ENCODE peak calls at places on chromosomes 4 and X, in seven cellular contexts. A is stimulated activated naive CD8-positive, alpha-beta T cell treated with anti-CD3 and anti-CD28 coated beads, Interleukin-15, Interleukin-2, amounts not matched to agents 100 U/mL and 50 U/mL, for 24 hours; R is A549; N is activated CD8-positive, alpha-beta memory T cell treated with anti-CD3 and anti-CD28 coated beads for 4 hours; S is lung microvascular endothelial cell; O is ELR; D is adrenal gland. J is an unnamed sample.

GRCh38 chr4:68865178-68865638 is 49.4 kb downstream of the UGT2B10 start:
- DNase-seq in O (no peak), A (no peak), D (no peak), N (no peak), S (no peak), R (peak), J (no peak)

GRCh38 chr4:40395908-40396806 is 61.0 kb downstream of the CHRNA9 start:
- DNase-seq in D (peak), S (no peak), R (peak), A (no peak), N (no peak), O (no peak), J (peak)

GRCh38 chr4:111020961-111021360 is 398.1 kb upstream of the PITX2 start:
- DNase-seq in S (no peak), D (no peak), O (no peak), N (no peak), R (no peak), A (no peak), J (no peak)

GRCh38 chr4:6419452-6420028 is 52.9 kb downstream of the PPP2R2C start:
- DNase-seq in N (no peak), R (peak), D (peak), S (no peak), A (no peak), O (no peak), J (no peak)

GRCh38 chrX:152635941-152636340 is 1.8 kb upstream of the GABRQ start:
- DNase-seq in S (peak), R (peak), O (peak), A (peak), N (no peak), D (peak), J (peak)

GRCh38 chr4:37725718-37726117 is 39.5 kb upstream of the RELL1 start:
- DNase-seq in A (no peak), N (no peak), D (no peak), R (no peak), S (no peak), O (no peak), J (no peak)

GRCh38 chr4:124902111-124902510 is 189.6 kb upstream of the ANKRD50 start:
- DNase-seq in D (no peak), R (no peak), A (no peak), N (no peak), O (no peak), S (peak), J (no peak)

GRCh38 chrX:150731795-150732194 is 38.6 kb downstream of the MTMR1 start:
- DNase-seq in A (peak), N (no peak), D (no peak), R (no peak), O (peak), S (no peak), J (no peak)

GRCh38 chr4:159504634-159505033 is 401.8 kb downstream of the RAPGEF2 start:
- DNase-seq in N (no peak), S (peak), A (no peak), D (peak), O (peak), R (no peak), J (no peak)

GRCh38 chrX:104008831-104009230 is 4.7 kb downstream of the H2BW1 start:
- DNase-seq in S (no peak), D (no peak), R (no peak), O (no peak), N (no peak), A (no peak), J (no peak)

GRCh38 chr4:110769578-110769977 is 146.7 kb upstream of the PITX2 start:
- DNase-seq in A (no peak), S (no peak), N (no peak), D (no peak), O (no peak), R (no peak), J (no peak)

GRCh38 chrX:40578039-40578438 is 2.7 kb upstream of the ATP6AP2 start:
- DNase-seq in N (no peak), D (no peak), R (no peak), A (no peak), O (no peak), S (no peak), J (no peak)

GRCh38 chr4:153566751-153567150 is 100.6 kb downstream of the TMEM131L start:
- DNase-seq in O (no peak), N (no peak), A (no peak), D (no peak), S (no peak), R (no peak), J (no peak)

GRCh38 chr4:62898115-62898514 is 1511.1 kb downstream of the TECRL start:
- DNase-seq in A (no peak), S (no peak), D (no peak), R (no peak), N (no peak), O (no peak), J (no peak)

GRCh38 chrX:131316260-131316659 is 27.2 kb upstream of the IGSF1 start:
- DNase-seq in D (no peak), O (no peak), N (no peak), R (no peak), S (no peak), A (no peak), J (no peak)

GRCh38 chrX:101595739-101596419 is 21.9 kb downstream of the ARMCX6 start:
- DNase-seq in O (peak), A (peak), R (peak), S (peak), D (peak), N (no peak), J (peak)

GRCh38 chr4:139297001-139297410 is 4.3 kb upstream of the NAA15 start:
- DNase-seq in D (no peak), R (no peak), S (no peak), N (no peak), A (no peak), O (peak), J (no peak)

GRCh38 chr4:118756958-118757357 is 71.8 kb downstream of the METTL14 start:
- DNase-seq in D (no peak), S (no peak), A (no peak), O (no peak), R (no peak), N (no peak), J (no peak)

GRCh38 chrX:55011294-55011693 is 11.1 kb downstream of the APEX2 start:
- DNase-seq in S (no peak), A (no peak), N (no peak), O (peak), R (no peak), D (no peak), J (no peak)

GRCh38 chr4:158159054-158159717 is 13.6 kb downstream of the GASK1B start:
- DNase-seq in A (no peak), R (peak), N (no peak), D (no peak), O (peak), S (no peak), J (no peak)

GRCh38 chrX:16082470-16083085 is 40.8 kb upstream of the GRPR start:
- DNase-seq in S (no peak), R (no peak), A (no peak), O (no peak), D (no peak), N (no peak), J (no peak)

GRCh38 chrX:38694394-38694793 is 106.9 kb upstream of the MID1IP1 start:
- DNase-seq in N (no peak), A (no peak), R (no peak), O (no peak), D (no peak), S (no peak), J (no peak)

GRCh38 chr4:78951862-78952472 is 12.7 kb upstream of the PAQR3 start:
- DNase-seq in A (peak), D (no peak), O (peak), R (peak), S (peak), N (no peak), J (peak)

GRCh38 chr4:154049457-154050181 is 260.7 kb upstream of the SFRP2 start:
- DNase-seq in O (no peak), S (no peak), N (no peak), R (peak), A (peak), D (no peak), J (no peak)

GRCh38 chr4:39931441-39931901 is 46.2 kb downstream of the PDS5A start:
- DNase-seq in O (no peak), A (no peak), N (no peak), S (no peak), R (no peak), D (no peak), J (peak)

GRCh38 chrX:54452920-54453319 is 12.7 kb downstream of the TSR2 start:
- DNase-seq in A (no peak), D (no peak), N (no peak), S (peak), O (peak), R (peak), J (no peak)

GRCh38 chr4:78057135-78057599 is at the start of gene FRAS1:
- DNase-seq in D (no peak), N (no peak), O (peak), R (peak), A (peak), S (peak), J (no peak)

GRCh38 chr4:185839204-185839712 is 27.3 kb upstream of the SORBS2 start:
- DNase-seq in N (no peak), O (peak), D (peak), R (peak), A (no peak), S (no peak), J (no peak)

GRCh38 chr4:38980903-38981676 is 51.1 kb downstream of the TMEM156 start:
- DNase-seq in N (no peak), S (no peak), A (no peak), D (no peak), R (no peak), O (peak), J (no peak)

GRCh38 chrX:24259544-24260240 is 54.2 kb downstream of the SUPT20HL2 start:
- DNase-seq in A (peak), O (peak), N (no peak), S (peak), R (peak), D (peak), J (peak)

GRCh38 chr4:56424697-56425514 is 10.5 kb downstream of the PPAT start:
- DNase-seq in O (peak), S (peak), A (peak), D (peak), R (peak), N (no peak), J (no peak)

GRCh38 chrX:101415180-101416130 is 7.4 kb downstream of the HNRNPH2 start:
- DNase-seq in R (peak), S (peak), D (peak), O (peak), N (no peak), A (no peak), J (peak)